ENCODE peak calls at places on chromosomes 6 and 20, in four cellular contexts. I is epithelial cell of esophagus, O is hepatic stellate cell, H is tibial artery. S is an unnamed sample.
A peak's percentile ranks its signal among the peaks of the same experiment; 100 is the strongest.

GRCh38 chr20:63116412-63117106 is 99.4 kb downstream of the YTHDF1 start:
- DNase-seq in O (peak; percentile 53), H (no peak), I (no peak), S (peak; percentile 76)

GRCh38 chr20:49803418-49803817 is 9.2 kb upstream of the SLC9A8 start:
- DNase-seq in H (no peak), O (no peak), I (no peak), S (no peak)

GRCh38 chr6:35804996-35805736 is at the start of gene LHFPL5:
- DNase-seq in I (peak; percentile 43), O (no peak), H (no peak), S (peak; percentile 86)

GRCh38 chr20:57425150-57426013 is 34.2 kb downstream of the RBM38 start:
- DNase-seq in I (no peak), O (no peak), H (no peak), S (no peak)

GRCh38 chr6:139841794-139842215 is 467.4 kb upstream of the CITED2 start:
- DNase-seq in O (no peak), H (no peak), I (no peak), S (no peak)

GRCh38 chr6:15475872-15476271 is 187.0 kb downstream of the DTNBP1 start:
- DNase-seq in I (no peak), H (no peak), O (no peak), S (no peak)

GRCh38 chr6:81988446-81988845 is 236.0 kb upstream of the TENT5A start:
- DNase-seq in O (no peak), I (no peak), H (no peak), S (no peak)

GRCh38 chr6:109381747-109382575 is at the start of gene CD164:
- DNase-seq in O (peak; percentile 92), H (peak; percentile 97), I (peak; percentile 95), S (peak; percentile 97)

GRCh38 chr20:60572991-60573390 is 614.8 kb downstream of the CDH26 start:
- DNase-seq in O (no peak), H (no peak), I (no peak), S (no peak)

GRCh38 chr6:142943746-142944125 is 1.2 kb downstream of the HIVEP2 start:
- DNase-seq in O (no peak), I (peak; percentile 47), H (peak; percentile 65), S (no peak)

GRCh38 chr20:62350098-62350628 is 16.9 kb downstream of the LAMA5 start:
- DNase-seq in I (peak; percentile 99), H (no peak), O (no peak), S (no peak)

GRCh38 chr6:40324206-40324605 is 263.0 kb downstream of the LRFN2 start:
- DNase-seq in I (no peak), O (no peak), H (no peak), S (no peak)

GRCh38 chr6:141415896-141416295 is 716.8 kb upstream of the GJE1 start:
- DNase-seq in I (peak; percentile 7), O (no peak), H (no peak), S (no peak)

GRCh38 chr6:166614589-166614988 is 12.5 kb downstream of the RPS6KA2 start:
- DNase-seq in H (peak; percentile 35), I (no peak), O (no peak), S (no peak)

GRCh38 chr6:116386581-116387299 is 16.0 kb downstream of the DSE start:
- DNase-seq in I (peak; percentile 85), O (no peak), H (no peak), S (peak; percentile 13)

GRCh38 chr20:34579936-34580587 is 21.5 kb downstream of the MAP1LC3A start:
- DNase-seq in H (no peak), O (peak; percentile 27), I (peak; percentile 73), S (no peak)

GRCh38 chr20:4985658-4986057 is 15.7 kb downstream of the SLC23A2 start:
- DNase-seq in H (no peak), I (no peak), O (no peak), S (no peak)

GRCh38 chr20:57047281-57048026 is 219.0 kb downstream of the BMP7 start:
- DNase-seq in I (no peak), H (peak; percentile 2), O (no peak), S (no peak)

GRCh38 chr20:588932-589672 is 21.0 kb downstream of the TCF15 start:
- DNase-seq in H (no peak), O (no peak), I (no peak), S (no peak)

GRCh38 chr6:42569102-42570028 is 5.5 kb downstream of the UBR2 start:
- DNase-seq in H (no peak), O (peak; percentile 26), I (peak; percentile 87), S (peak; percentile 29)

GRCh38 chr6:84791233-84791632 is 26.8 kb upstream of the TBX18 start:
- DNase-seq in H (no peak), I (no peak), O (no peak), S (no peak)

GRCh38 chr6:885051-885590 is 192.2 kb upstream of the EXOC2 start:
- DNase-seq in O (no peak), H (no peak), I (peak; percentile 37), S (no peak)

GRCh38 chr6:100446115-100446921 is 18.4 kb downstream of the SIM1 start:
- DNase-seq in H (no peak), O (peak; percentile 2), I (no peak), S (no peak)

GRCh38 chr6:111732390-111732789 is 126.7 kb upstream of the TRAF3IP2 start:
- DNase-seq in O (no peak), I (no peak), H (no peak), S (no peak)

GRCh38 chr20:2756056-2756611 is 44.3 kb downstream of the CPXM1 start:
- DNase-seq in I (peak; percentile 11), H (no peak), O (peak; percentile 80), S (peak; percentile 79)

GRCh38 chr6:444653-445275 is 53.2 kb downstream of the IRF4 start:
- DNase-seq in I (no peak), O (no peak), H (peak; percentile 12), S (no peak)

GRCh38 chr6:127069659-127070279 is 48.7 kb upstream of the RSPO3 start:
- DNase-seq in O (peak; percentile 7), I (peak; percentile 56), H (no peak), S (peak; percentile 17)

GRCh38 chr6:162157157-162157556 is 570.4 kb downstream of the PRKN start:
- DNase-seq in O (no peak), I (no peak), H (no peak), S (no peak)

GRCh38 chr6:46254331-46254730 is 83.6 kb upstream of the ENPP5 start:
- DNase-seq in O (no peak), H (no peak), I (no peak), S (no peak)

GRCh38 chr20:23132293-23132929 is 46.3 kb upstream of the CD93 start:
- DNase-seq in O (no peak), I (no peak), H (peak; percentile 33), S (no peak)

GRCh38 chr20:41617059-41617921 is 887 bp downstream of the CHD6 start:
- DNase-seq in O (peak; percentile 44), H (peak; percentile 66), I (peak; percentile 22), S (peak; percentile 45)

GRCh38 chr20:44360221-44360620 is 4.7 kb downstream of the HNF4A start:
- DNase-seq in O (no peak), H (no peak), I (no peak), S (no peak)

GRCh38 chr20:45322952-45323383 is 14.9 kb upstream of the MATN4 start:
- DNase-seq in H (peak; percentile 81), O (peak; percentile 58), I (peak; percentile 60), S (no peak)

GRCh38 chr20:40682104-40683045 is 6.7 kb downstream of the MAFB start:
- DNase-seq in I (no peak), O (peak; percentile 44), H (peak; percentile 75), S (no peak)

GRCh38 chr6:152636675-152637421 is at the start of gene SYNE1:
- DNase-seq in I (peak; percentile 24), O (peak; percentile 56), H (peak; percentile 65), S (peak; percentile 75)

GRCh38 chr6:85580878-85581267 is 12.8 kb downstream of the SNX14 start:
- DNase-seq in I (peak; percentile 35), O (no peak), H (no peak), S (peak; percentile 15)

GRCh38 chr6:90118581-90118980 is 178.1 kb downstream of the BACH2 start:
- DNase-seq in I (no peak), H (no peak), O (no peak), S (no peak)

GRCh38 chr6:83114164-83114563 is 46.7 kb downstream of the DOP1A start:
- DNase-seq in I (peak; percentile 23), H (no peak), O (peak; percentile 16), S (no peak)

GRCh38 chr6:156563710-156564109 is 213.5 kb upstream of the ARID1B start:
- DNase-seq in H (no peak), O (no peak), I (peak; percentile 5), S (no peak)

S was measured in AG08396.